ENCODE peak calls at places on chromosomes 16 and 17, in five cellular contexts. One of them, this sample, is unnamed.

GRCh38 chr17:73696251-73696650 is 52.0 kb upstream of the SDK2 start:
- DNase-seq in stimulated activated CD8-positive, alpha-beta memory T cell treated with anti-CD3 and anti-CD28 coated beads, Interleukin-15, amount 100 ng/mL, for 24 hours: no peak
- DNase-seq in RPMI7951: no peak
- DNase-seq in stromal cell of bone marrow: no peak
- DNase-seq in C1 segment of cervical spinal cord: no peak
- DNase-seq in this sample: no peak

GRCh38 chr17:62627904-62628603 is 584 bp downstream of the MRC2 start:
- DNase-seq in stimulated activated CD8-positive, alpha-beta memory T cell treated with anti-CD3 and anti-CD28 coated beads, Interleukin-15, amount 100 ng/mL, for 24 hours: no peak
- DNase-seq in RPMI7951: peak
- DNase-seq in stromal cell of bone marrow: peak
- DNase-seq in C1 segment of cervical spinal cord: no peak
- DNase-seq in this sample: no peak

GRCh38 chr16:76081936-76082335 is 195.3 kb upstream of the CNTNAP4 start:
- DNase-seq in stimulated activated CD8-positive, alpha-beta memory T cell treated with anti-CD3 and anti-CD28 coated beads, Interleukin-15, amount 100 ng/mL, for 24 hours: no peak
- DNase-seq in RPMI7951: no peak
- DNase-seq in stromal cell of bone marrow: no peak
- DNase-seq in C1 segment of cervical spinal cord: no peak
- DNase-seq in this sample: no peak

GRCh38 chr16:81431554-81432353 is 12.9 kb upstream of the CMIP start:
- DNase-seq in stimulated activated CD8-positive, alpha-beta memory T cell treated with anti-CD3 and anti-CD28 coated beads, Interleukin-15, amount 100 ng/mL, for 24 hours: no peak
- DNase-seq in RPMI7951: peak
- DNase-seq in stromal cell of bone marrow: peak
- DNase-seq in C1 segment of cervical spinal cord: no peak
- DNase-seq in this sample: peak

GRCh38 chr16:87855852-87856715 is 13.2 kb downstream of the SLC7A5 start:
- DNase-seq in stimulated activated CD8-positive, alpha-beta memory T cell treated with anti-CD3 and anti-CD28 coated beads, Interleukin-15, amount 100 ng/mL, for 24 hours: no peak
- DNase-seq in RPMI7951: peak
- DNase-seq in stromal cell of bone marrow: peak
- DNase-seq in C1 segment of cervical spinal cord: no peak
- DNase-seq in this sample: peak

GRCh38 chr16:27526169-27526568 is 23.5 kb downstream of the GTF3C1 start:
- DNase-seq in stimulated activated CD8-positive, alpha-beta memory T cell treated with anti-CD3 and anti-CD28 coated beads, Interleukin-15, amount 100 ng/mL, for 24 hours: no peak
- DNase-seq in RPMI7951: no peak
- DNase-seq in stromal cell of bone marrow: no peak
- DNase-seq in C1 segment of cervical spinal cord: no peak
- DNase-seq in this sample: peak

GRCh38 chr16:35746281-35746962 is 2287.0 kb downstream of the TP53TG3F start:
- DNase-seq in stimulated activated CD8-positive, alpha-beta memory T cell treated with anti-CD3 and anti-CD28 coated beads, Interleukin-15, amount 100 ng/mL, for 24 hours: no peak
- DNase-seq in RPMI7951: no peak
- DNase-seq in stromal cell of bone marrow: no peak
- DNase-seq in C1 segment of cervical spinal cord: no peak
- DNase-seq in this sample: no peak

GRCh38 chr16:47734987-47735594 is 274.0 kb downstream of the PHKB start:
- DNase-seq in stimulated activated CD8-positive, alpha-beta memory T cell treated with anti-CD3 and anti-CD28 coated beads, Interleukin-15, amount 100 ng/mL, for 24 hours: no peak
- DNase-seq in RPMI7951: no peak
- DNase-seq in stromal cell of bone marrow: no peak
- DNase-seq in C1 segment of cervical spinal cord: no peak
- DNase-seq in this sample: no peak

GRCh38 chr17:16282522-16282921 is 65.5 kb downstream of the PIGL start:
- DNase-seq in stimulated activated CD8-positive, alpha-beta memory T cell treated with anti-CD3 and anti-CD28 coated beads, Interleukin-15, amount 100 ng/mL, for 24 hours: no peak
- DNase-seq in RPMI7951: peak
- DNase-seq in stromal cell of bone marrow: peak
- DNase-seq in C1 segment of cervical spinal cord: no peak
- DNase-seq in this sample: no peak

GRCh38 chr16:31105677-31106213 is 2.4 kb upstream of the BCKDK start:
- DNase-seq in stimulated activated CD8-positive, alpha-beta memory T cell treated with anti-CD3 and anti-CD28 coated beads, Interleukin-15, amount 100 ng/mL, for 24 hours: peak
- DNase-seq in RPMI7951: peak
- DNase-seq in stromal cell of bone marrow: no peak
- DNase-seq in C1 segment of cervical spinal cord: peak
- DNase-seq in this sample: peak

GRCh38 chr17:80428363-80428762 is 13.4 kb downstream of the ENDOV start:
- DNase-seq in stimulated activated CD8-positive, alpha-beta memory T cell treated with anti-CD3 and anti-CD28 coated beads, Interleukin-15, amount 100 ng/mL, for 24 hours: no peak
- DNase-seq in RPMI7951: no peak
- DNase-seq in stromal cell of bone marrow: no peak
- DNase-seq in C1 segment of cervical spinal cord: no peak
- DNase-seq in this sample: no peak

GRCh38 chr16:78591682-78592103 is 492.2 kb downstream of the WWOX start:
- DNase-seq in stimulated activated CD8-positive, alpha-beta memory T cell treated with anti-CD3 and anti-CD28 coated beads, Interleukin-15, amount 100 ng/mL, for 24 hours: no peak
- DNase-seq in RPMI7951: no peak
- DNase-seq in stromal cell of bone marrow: no peak
- DNase-seq in C1 segment of cervical spinal cord: no peak
- DNase-seq in this sample: no peak

GRCh38 chr16:56352351-56353053 is 72.8 kb downstream of the AMFR start:
- DNase-seq in stimulated activated CD8-positive, alpha-beta memory T cell treated with anti-CD3 and anti-CD28 coated beads, Interleukin-15, amount 100 ng/mL, for 24 hours: no peak
- DNase-seq in RPMI7951: no peak
- DNase-seq in stromal cell of bone marrow: no peak
- DNase-seq in C1 segment of cervical spinal cord: no peak
- DNase-seq in this sample: no peak

GRCh38 chr17:57490890-57491289 is 234.6 kb downstream of the MSI2 start:
- DNase-seq in stimulated activated CD8-positive, alpha-beta memory T cell treated with anti-CD3 and anti-CD28 coated beads, Interleukin-15, amount 100 ng/mL, for 24 hours: no peak
- DNase-seq in RPMI7951: no peak
- DNase-seq in stromal cell of bone marrow: no peak
- DNase-seq in C1 segment of cervical spinal cord: no peak
- DNase-seq in this sample: peak

GRCh38 chr17:49022391-49022941 is 25.3 kb downstream of the IGF2BP1 start:
- DNase-seq in stimulated activated CD8-positive, alpha-beta memory T cell treated with anti-CD3 and anti-CD28 coated beads, Interleukin-15, amount 100 ng/mL, for 24 hours: no peak
- DNase-seq in RPMI7951: peak
- DNase-seq in stromal cell of bone marrow: no peak
- DNase-seq in C1 segment of cervical spinal cord: no peak
- DNase-seq in this sample: no peak

GRCh38 chr17:28240688-28241340 is 78.2 kb upstream of the TMEM97 start:
- DNase-seq in stimulated activated CD8-positive, alpha-beta memory T cell treated with anti-CD3 and anti-CD28 coated beads, Interleukin-15, amount 100 ng/mL, for 24 hours: no peak
- DNase-seq in RPMI7951: no peak
- DNase-seq in stromal cell of bone marrow: no peak
- DNase-seq in C1 segment of cervical spinal cord: no peak
- DNase-seq in this sample: no peak

This sample was measured in gastrocnemius medialis.